ENCODE peak calls at places on chromosomes 2 and 18, in six cellular contexts. L, V, H, M, X and K are unnamed samples.

GRCh38 chr2:144137705-144138428 is 382.1 kb downstream of the ZEB2 start:
- DNase-seq in L (no peak), V (no peak), H (peak; percentile 33), M (peak; percentile 14), X (peak; percentile 80), K (no peak)

GRCh38 chr2:60028819-60029218 is 524.6 kb downstream of the BCL11A start:
- DNase-seq in L (no peak), V (no peak), H (no peak), M (no peak), X (no peak), K (no peak)

GRCh38 chr2:224958466-224958857 is 83.8 kb downstream of the DOCK10 start:
- DNase-seq in L (no peak), V (no peak), H (no peak), M (no peak), X (no peak), K (no peak)

GRCh38 chr18:28582724-28583123 is 405.8 kb upstream of the CDH2 start:
- DNase-seq in L (no peak), V (no peak), H (no peak), M (no peak), X (no peak), K (no peak)

GRCh38 chr2:233085037-233085838 is 25.1 kb downstream of the INPP5D start:
- DNase-seq in L (no peak), V (no peak), H (no peak), M (no peak), X (no peak), K (no peak)

GRCh38 chr2:215784371-215784783 is 229.0 kb downstream of the MREG start:
- DNase-seq in L (no peak), V (no peak), H (peak; percentile 79), M (no peak), X (peak; percentile 31), K (no peak)

GRCh38 chr2:24375349-24376087 is 15.2 kb upstream of the ITSN2 start:
- DNase-seq in L (no peak), V (no peak), H (no peak), M (no peak), X (peak; percentile 43), K (no peak)

GRCh38 chr2:41544709-41545108 is 503.1 kb upstream of the PKDCC start:
- DNase-seq in L (no peak), V (no peak), H (no peak), M (no peak), X (no peak), K (no peak)

GRCh38 chr2:68806511-68807109 is 64.6 kb downstream of the BMP10 start:
- DNase-seq in L (no peak), V (no peak), H (peak; percentile 80), M (no peak), X (peak; percentile 69), K (no peak)

GRCh38 chr2:58138631-58139030 is 92.0 kb downstream of the VRK2 start:
- DNase-seq in L (no peak), V (no peak), H (no peak), M (no peak), X (no peak), K (no peak)

GRCh38 chr2:238528953-238529781 is 102.4 kb downstream of the ASB1 start:
- DNase-seq in L (no peak), V (no peak), H (peak; percentile 33), M (peak; percentile 22), X (peak; percentile 12), K (no peak)

GRCh38 chr18:48592540-48592939 is 53.7 kb downstream of the CTIF start:
- DNase-seq in L (no peak), V (no peak), H (no peak), M (peak; percentile 58), X (no peak), K (no peak)

GRCh38 chr2:19623488-19623887 is 265.1 kb upstream of the OSR1 start:
- DNase-seq in L (no peak), V (no peak), H (peak; percentile 86), M (no peak), X (peak; percentile 70), K (no peak)

GRCh38 chr2:181876614-181877063 is 14.9 kb upstream of the ITPRID2 start:
- DNase-seq in L (no peak), V (peak; percentile 62), H (peak; percentile 87), M (no peak), X (peak; percentile 76), K (no peak)

GRCh38 chr2:201890447-201890846 is 84.1 kb downstream of the CDK15 start:
- DNase-seq in L (no peak), V (no peak), H (peak; percentile 31), M (no peak), X (peak; percentile 55), K (no peak)

GRCh38 chr18:58862851-58863538 is 1.7 kb upstream of the ZNF532 start:
- DNase-seq in L (no peak), V (peak; percentile 28), H (peak; percentile 67), M (no peak), X (peak; percentile 62), K (no peak)

GRCh38 chr2:230414302-230414701 is 1.7 kb upstream of the SP100 start:
- DNase-seq in L (no peak), V (no peak), H (no peak), M (no peak), X (no peak), K (no peak)

GRCh38 chr2:217612920-217613319 is 389.9 kb downstream of the TNS1 start:
- DNase-seq in L (no peak), V (no peak), H (no peak), M (no peak), X (no peak), K (no peak)

GRCh38 chr2:217610411-217610814 is 392.4 kb downstream of the TNS1 start:
- DNase-seq in L (no peak), V (no peak), H (no peak), M (no peak), X (no peak), K (no peak)